ENCODE peak calls at places on chromosomes 3 and 15, in four cellular contexts. E, K, O and R are unnamed samples. For H3K4me1, the result is how much of the 10 kb centered on the place peaks cover.

GRCh38 chr3:127404614-127405598 is 117.1 kb upstream of the PRR20G start:
- DNase-seq in E (no peak), K (no peak), O (no peak), R (no peak)

GRCh38 chr3:17775073-17775472 is 32.6 kb upstream of the TBC1D5 start:
- DNase-seq in E (no peak), K (no peak), O (no peak), R (no peak)

GRCh38 chr3:127800508-127800907 is 21.8 kb downstream of the MGLL start:
- DNase-seq in E (no peak), K (peak), O (peak), R (no peak)

GRCh38 chr3:71317140-71317539 is 266.4 kb downstream of the FOXP1 start:
- DNase-seq in E (no peak), K (no peak), O (no peak), R (no peak)

GRCh38 chr3:98433764-98434163 is 29.2 kb upstream of the OR5K1 start:
- DNase-seq in E (no peak), K (no peak), O (no peak), R (no peak)

GRCh38 chr15:52783191-52783829 is 6.8 kb downstream of the ONECUT1 start:
- DNase-seq in E (no peak), K (no peak), O (no peak), R (no peak)

GRCh38 chr3:150269526-150269925 is 138.6 kb upstream of the TSC22D2 start:
- DNase-seq in E (no peak), K (no peak), O (no peak), R (no peak)

GRCh38 chr3:131193671-131194291 is 167.1 kb downstream of the NEK11 start:
- DNase-seq in E (no peak), K (no peak), O (no peak), R (no peak)

GRCh38 chr3:175121225-175121624 is 262.1 kb downstream of the NAALADL2 start:
- DNase-seq in E (peak), K (no peak), O (peak), R (no peak)

GRCh38 chr3:38916706-38917105 is 100.7 kb upstream of the SCN10A start:
- DNase-seq in E (no peak), K (peak), O (peak), R (no peak)

GRCh38 chr3:15632212-15632580 is 30.7 kb downstream of the BTD start:
- DNase-seq in E (no peak), K (no peak), O (no peak), R (no peak)
- H3K4me1 ChIP-seq in E (half or more), K (under half), O (half or more), R (under half)

GRCh38 chr3:108130705-108131104 is 39.9 kb upstream of the CD47 start:
- DNase-seq in E (no peak), K (peak), O (peak), R (no peak)

GRCh38 chr3:108132727-108133373 is 42.0 kb upstream of the CD47 start:
- DNase-seq in E (peak), K (peak), O (peak), R (no peak)

GRCh38 chr3:108130247-108130646 is 39.4 kb upstream of the CD47 start:
- DNase-seq in E (no peak), K (no peak), O (no peak), R (peak)

GRCh38 chr3:108131795-108132134 is 40.9 kb upstream of the CD47 start:
- DNase-seq in E (no peak), K (no peak), O (no peak), R (no peak)

DNA sequence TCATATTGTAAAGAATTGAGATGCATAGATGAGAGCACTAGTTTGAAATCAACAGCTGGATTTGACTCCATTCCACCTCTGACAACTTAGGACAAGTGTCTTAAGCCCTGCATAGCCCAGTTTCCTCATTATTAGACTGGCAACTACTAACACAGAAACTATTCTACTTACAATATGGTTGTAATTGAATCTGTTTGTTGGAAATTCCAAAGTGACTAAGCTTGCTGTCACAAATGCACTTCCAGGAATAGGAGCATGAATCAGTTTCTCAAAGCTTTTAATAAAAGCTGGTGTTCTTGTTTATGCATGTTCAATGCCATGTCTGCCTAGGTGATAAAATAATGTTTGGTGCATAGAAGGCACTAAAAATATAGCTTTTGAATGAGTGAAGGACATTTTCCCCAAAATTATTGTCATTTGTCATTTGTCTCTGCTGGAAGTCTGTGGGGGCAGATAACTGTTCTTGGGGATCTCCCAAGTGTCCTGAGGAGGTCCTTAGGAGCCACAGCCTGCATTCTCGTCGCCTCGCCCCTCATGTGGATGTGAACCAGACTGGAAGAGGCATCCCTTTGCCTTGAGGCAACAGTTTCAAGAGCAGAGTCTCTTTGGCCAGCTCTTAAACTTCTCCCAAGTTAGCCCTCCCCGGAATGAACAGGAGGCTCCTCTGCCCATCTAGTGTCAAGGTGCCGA is 40.4 kb upstream of the CD47 start:
- DNase-seq in E (peak), K (peak), O (peak), R (no peak)
- H2AFZ ChIP-seq in E (peak), K (no peak), O (peak), R (no peak)

GRCh38 chr3:170751083-170751893 is 118.7 kb downstream of the RPL22L1 start:
- DNase-seq in E (peak), K (peak), O (peak), R (no peak)

GRCh38 chr3:170751894-170752283 is 118.1 kb downstream of the RPL22L1 start:
- DNase-seq in E (no peak), K (no peak), O (no peak), R (no peak)

GRCh38 chr3:170750478-170750830 is 119.5 kb downstream of the RPL22L1 start:
- DNase-seq in E (no peak), K (no peak), O (no peak), R (no peak)

GRCh38 chr3:170749765-170750477 is 120.1 kb downstream of the RPL22L1 start:
- DNase-seq in E (no peak), K (peak), O (no peak), R (no peak)

GRCh38 chr3:170749185-170749584 is 120.8 kb downstream of the RPL22L1 start:
- DNase-seq in E (no peak), K (no peak), O (no peak), R (no peak)
- H3K4me1 ChIP-seq in E (under half), K (under half), O (half or more), R (under half)

DNA sequence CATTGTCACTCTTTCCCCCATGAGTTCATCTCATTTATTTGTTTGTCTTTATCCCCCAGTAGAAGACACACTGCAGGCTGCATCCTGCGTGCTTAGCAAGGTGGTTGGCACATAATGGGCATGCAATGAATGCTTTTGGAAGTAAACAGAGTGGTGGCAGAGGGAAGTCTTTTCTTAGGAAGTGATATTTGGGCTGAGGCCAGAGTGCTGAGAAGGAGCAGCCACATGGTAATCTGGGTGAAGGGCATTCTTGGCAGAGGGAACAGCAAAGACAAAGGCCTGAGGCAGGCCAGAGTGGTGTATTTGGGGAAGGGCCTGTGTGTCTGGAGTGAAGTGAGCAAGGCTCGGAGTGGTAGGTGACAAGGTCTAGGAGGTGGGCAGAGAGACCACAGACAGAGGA is 17.7 kb upstream of the ADAMTS7 start:
- DNase-seq in E (no peak), K (no peak), O (no peak), R (no peak)
- H2AFZ ChIP-seq in E (no peak), K (no peak), O (no peak), R (no peak)

GRCh38 chr15:51724673-51725072 is 12.8 kb downstream of the LYSMD2 start:
- DNase-seq in E (no peak), K (no peak), O (no peak), R (no peak)

GRCh38 chr15:51724199-51724598 is 13.3 kb downstream of the LYSMD2 start:
- DNase-seq in E (no peak), K (no peak), O (no peak), R (no peak)

GRCh38 chr15:51726302-51727073 is 11.0 kb downstream of the LYSMD2 start:
- DNase-seq in E (peak), K (peak), O (peak), R (no peak)

GRCh38 chr15:51731549-51732267 is 5.7 kb downstream of the LYSMD2 start:
- DNase-seq in E (no peak), K (peak), O (no peak), R (peak)

DNA sequence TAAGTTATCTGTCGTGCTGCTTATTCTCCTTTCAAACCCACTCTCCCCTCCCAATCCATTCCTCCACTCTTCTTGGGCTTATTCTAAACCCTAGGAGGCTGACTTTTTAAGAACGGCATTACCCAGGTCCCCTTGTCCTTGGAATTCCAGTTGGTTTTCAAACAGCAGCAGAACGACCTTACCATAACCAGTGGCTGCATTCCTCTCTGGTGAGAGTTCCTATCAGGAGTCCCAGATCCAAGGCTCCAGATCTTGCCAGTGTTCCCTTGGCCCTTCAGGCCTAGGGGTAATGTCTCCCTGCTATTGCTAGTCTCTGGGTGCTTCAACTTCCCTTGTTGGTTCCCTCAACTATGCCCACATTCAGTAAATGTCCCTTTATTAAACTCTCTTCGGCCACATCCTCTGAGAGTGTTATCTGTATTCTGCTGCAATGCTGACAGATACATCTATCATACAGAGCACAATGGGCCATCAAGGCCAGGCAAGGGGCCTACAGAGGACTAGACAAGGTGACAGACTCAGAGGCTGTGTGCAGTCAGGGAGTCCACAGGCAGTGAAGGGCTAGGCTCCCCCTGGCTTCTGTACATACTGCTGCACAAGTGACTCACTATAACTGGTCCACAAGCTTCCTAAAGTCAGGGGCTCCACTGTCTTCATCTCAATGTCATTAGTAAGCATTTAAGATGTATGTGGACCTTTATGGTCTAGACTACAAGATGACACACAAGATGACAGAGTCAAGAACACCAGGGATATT is 10.1 kb downstream of the LYSMD2 start:
- DNase-seq in E (no peak), K (peak), O (no peak), R (no peak)
- H3K4me1 ChIP-seq in E (under half), K (under half), O (under half), R (under half)

GRCh38 chr3:166118049-166118448 is 280.8 kb upstream of the BCHE start:
- DNase-seq in E (no peak), K (no peak), O (no peak), R (no peak)
- H2AFZ ChIP-seq in E (no peak), K (no peak), O (peak), R (no peak)

GRCh38 chr3:119644481-119644880 is 15.9 kb downstream of the POPDC2 start:
- DNase-seq in E (no peak), K (no peak), O (no peak), R (no peak)
- H3K4me1 ChIP-seq in E (under half), K (under half), O (under half), R (under half)